ENCODE peak calls at places on chromosomes 5 and 9, in ten cellular contexts. D is fibroblast of pulmonary artery, H is A673, Z is neural crest cell, S is mesothelial cell of epicardium, J is HFFc6, W is MM.1S, Q is testis, C is left ventricle myocardium inferior, X is MCF 10A. U is an unnamed sample.

GRCh38 chr9:17005085-17005484 is 129.8 kb upstream of the CNTLN start:
- DNase-seq in D (peak), H (peak), Z (no peak), S (no peak), J (peak), W (no peak), Q (peak), C (peak), X (no peak), U (peak)

GRCh38 chr9:38423939-38424843 is at the start of gene IGFBPL1:
- DNase-seq in D (no peak), H (peak), Z (peak), S (no peak), J (no peak), W (peak), Q (peak), C (no peak), X (no peak), U (no peak)

GRCh38 chr5:68330564-68330963 is 115.0 kb downstream of the PIK3R1 start:
- DNase-seq in D (no peak), H (no peak), Z (no peak), S (no peak), J (peak), W (no peak), Q (no peak), C (no peak), X (no peak), U (peak)

GRCh38 chr9:98961513-98962180 is 17.9 kb downstream of the COL15A1 start:
- DNase-seq in D (no peak), H (no peak), Z (no peak), S (no peak), J (no peak), W (no peak), Q (no peak), C (no peak), X (no peak), U (no peak)

GRCh38 chr5:154756871-154757646 is 1.9 kb downstream of the LARP1 start:
- DNase-seq in D (peak), H (peak), Z (peak), S (peak), J (no peak), W (peak), Q (peak), C (peak), X (peak), U (peak)

GRCh38 chr9:13431137-13431536 is 151.6 kb upstream of the MPDZ start:
- DNase-seq in D (no peak), H (peak), Z (no peak), S (no peak), J (no peak), W (no peak), Q (no peak), C (no peak), X (no peak), U (no peak)

GRCh38 chr9:124180557-124180956 is 77.2 kb upstream of the NEK6 start:
- DNase-seq in D (peak), H (peak), Z (no peak), S (no peak), J (peak), W (no peak), Q (peak), C (peak), X (peak), U (peak)

GRCh38 chr5:124289122-124289521 is 457.3 kb downstream of the ZNF608 start:
- DNase-seq in D (no peak), H (no peak), Z (no peak), S (no peak), J (no peak), W (no peak), Q (peak), C (peak), X (no peak), U (no peak)

GRCh38 chr5:139689631-139690384 is 41.7 kb downstream of the CXXC5 start:
- DNase-seq in D (peak), H (peak), Z (no peak), S (no peak), J (peak), W (peak), Q (no peak), C (no peak), X (peak), U (peak)

GRCh38 chr5:173963107-173963506 is 25.9 kb upstream of the C5orf47 start:
- DNase-seq in D (peak), H (no peak), Z (no peak), S (no peak), J (peak), W (no peak), Q (no peak), C (no peak), X (peak), U (peak)

GRCh38 chr5:45642370-45642769 is 53.8 kb downstream of the HCN1 start:
- DNase-seq in D (no peak), H (no peak), Z (no peak), S (no peak), J (no peak), W (no peak), Q (no peak), C (no peak), X (no peak), U (no peak)

GRCh38 chr9:18274693-18275092 is 199.3 kb upstream of the ADAMTSL1 start:
- DNase-seq in D (peak), H (peak), Z (no peak), S (no peak), J (no peak), W (no peak), Q (no peak), C (no peak), X (peak), U (no peak)

GRCh38 chr5:10975915-10976314 is 214.9 kb upstream of the DAP start:
- DNase-seq in D (no peak), H (no peak), Z (no peak), S (no peak), J (no peak), W (peak), Q (no peak), C (no peak), X (no peak), U (no peak)

GRCh38 chr9:103361906-103362305 is 366.8 kb downstream of the CYLC2 start:
- DNase-seq in D (no peak), H (no peak), Z (no peak), S (no peak), J (no peak), W (no peak), Q (no peak), C (no peak), X (no peak), U (no peak)

GRCh38 chr9:107309271-107309670 is 26.2 kb downstream of the RAD23B start:
- DNase-seq in D (no peak), H (no peak), Z (no peak), S (no peak), J (no peak), W (no peak), Q (no peak), C (no peak), X (no peak), U (no peak)

GRCh38 chr5:10563132-10563939 is 534 bp upstream of the ANKRD33B start:
- DNase-seq in D (peak), H (no peak), Z (no peak), S (no peak), J (no peak), W (peak), Q (no peak), C (peak), X (peak), U (no peak)

GRCh38 chr5:176810084-176810597 is at the start of gene UNC5A:
- DNase-seq in D (peak), H (peak), Z (peak), S (peak), J (no peak), W (no peak), Q (peak), C (peak), X (peak), U (peak)

GRCh38 chr5:90802695-90803317 is 244.2 kb downstream of the ADGRV1 start:
- DNase-seq in D (peak), H (peak), Z (peak), S (no peak), J (peak), W (peak), Q (peak), C (no peak), X (peak), U (peak)

GRCh38 chr5:172005708-172006377 is 595 bp downstream of the FBXW11 start:
- DNase-seq in D (no peak), H (peak), Z (peak), S (no peak), J (no peak), W (no peak), Q (peak), C (peak), X (peak), U (peak)

GRCh38 chr5:113043491-113043931 is 66.9 kb downstream of the DCP2 start:
- DNase-seq in D (peak), H (no peak), Z (peak), S (no peak), J (peak), W (peak), Q (peak), C (peak), X (no peak), U (no peak)

GRCh38 chr9:93024986-93025630 is 33.4 kb upstream of the SUSD3 start:
- DNase-seq in D (no peak), H (no peak), Z (no peak), S (no peak), J (no peak), W (no peak), Q (no peak), C (no peak), X (no peak), U (no peak)

GRCh38 chr5:93092349-93093105 is 488.5 kb downstream of the NR2F1-AS1 start:
- DNase-seq in D (peak), H (no peak), Z (no peak), S (no peak), J (peak), W (no peak), Q (no peak), C (no peak), X (peak), U (peak)

GRCh38 chr9:23006127-23006526 is 559.5 kb downstream of the DMRTA1 start:
- DNase-seq in D (no peak), H (no peak), Z (no peak), S (no peak), J (no peak), W (no peak), Q (no peak), C (no peak), X (no peak), U (no peak)

GRCh38 chr9:123360161-123361085 is 4.4 kb downstream of the CRB2 start:
- DNase-seq in D (no peak), H (no peak), Z (peak), S (no peak), J (no peak), W (peak), Q (no peak), C (no peak), X (no peak), U (peak)

GRCh38 chr5:142466195-142466951 is 141.6 kb upstream of the SPRY4 start:
- DNase-seq in D (peak), H (peak), Z (no peak), S (no peak), J (peak), W (no peak), Q (no peak), C (no peak), X (peak), U (peak)

GRCh38 chr5:137190441-137190840 is 308.7 kb downstream of the SPOCK1 start:
- DNase-seq in D (peak), H (no peak), Z (no peak), S (no peak), J (peak), W (no peak), Q (no peak), C (no peak), X (no peak), U (peak)

GRCh38 chr9:20226345-20226744 is 396.0 kb downstream of the MLLT3 start:
- DNase-seq in D (no peak), H (no peak), Z (no peak), S (no peak), J (no peak), W (no peak), Q (no peak), C (no peak), X (no peak), U (no peak)

GRCh38 chr5:73095564-73096238 is 24.7 kb upstream of the TMEM171 start:
- DNase-seq in D (no peak), H (no peak), Z (no peak), S (no peak), J (no peak), W (no peak), Q (no peak), C (no peak), X (no peak), U (no peak)

GRCh38 chr5:1544294-1545010 is 20.7 kb upstream of the LPCAT1 start:
- DNase-seq in D (no peak), H (no peak), Z (no peak), S (no peak), J (no peak), W (no peak), Q (peak), C (no peak), X (no peak), U (no peak)

GRCh38 chr9:121631115-121631514 is 20.3 kb upstream of the DAB2IP start:
- DNase-seq in D (no peak), H (no peak), Z (no peak), S (no peak), J (no peak), W (no peak), Q (no peak), C (no peak), X (no peak), U (no peak)

GRCh38 chr9:71647094-71647591 is 121.2 kb downstream of the CEMIP2 start:
- DNase-seq in D (peak), H (peak), Z (no peak), S (no peak), J (peak), W (no peak), Q (peak), C (peak), X (peak), U (peak)

GRCh38 chr5:148970228-148970627 is 92.6 kb downstream of the SH3TC2 start:
- DNase-seq in D (no peak), H (no peak), Z (no peak), S (no peak), J (no peak), W (no peak), Q (no peak), C (no peak), X (peak), U (no peak)

GRCh38 chr5:127442085-127442484 is 75.4 kb upstream of the PRRC1 start:
- DNase-seq in D (peak), H (peak), Z (no peak), S (no peak), J (peak), W (peak), Q (no peak), C (no peak), X (peak), U (peak)

GRCh38 chr5:164013077-164013670 is 507.8 kb downstream of the MAT2B start:
- DNase-seq in D (peak), H (peak), Z (peak), S (peak), J (peak), W (peak), Q (peak), C (no peak), X (peak), U (peak)

GRCh38 chr5:8445139-8445538 is 576.2 kb downstream of the MTRR start:
- DNase-seq in D (no peak), H (no peak), Z (no peak), S (no peak), J (no peak), W (no peak), Q (no peak), C (no peak), X (no peak), U (no peak)

GRCh38 chr5:1204693-1205242 is 3.4 kb downstream of the SLC6A19 start:
- DNase-seq in D (peak), H (peak), Z (no peak), S (no peak), J (peak), W (no peak), Q (peak), C (peak), X (no peak), U (peak)

DNA sequence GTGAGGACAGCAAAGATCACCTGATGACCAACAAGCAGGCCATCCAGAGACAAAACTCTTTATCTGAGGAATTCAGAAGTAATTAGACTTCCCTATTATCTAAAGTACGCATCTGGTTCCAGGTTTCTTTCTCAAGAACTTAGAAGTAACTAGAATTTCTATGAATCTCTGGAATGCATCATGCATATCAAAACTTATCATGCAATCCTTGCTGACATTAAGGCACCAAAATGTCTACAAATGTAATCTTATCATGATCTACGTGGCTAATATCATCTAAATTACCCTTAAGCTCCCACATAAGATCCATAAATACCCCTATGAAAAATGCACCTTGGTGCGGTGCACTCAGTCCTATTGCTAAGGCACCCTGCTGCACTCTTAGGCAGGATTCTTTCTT is 488.1 kb upstream of the TLE4 start:
- DNase-seq in D (no peak), H (no peak), Z (no peak), S (no peak), J (no peak), W (no peak), Q (no peak), C (no peak), X (no peak), U (no peak)
- TF ChIP-seq CTCF in D (no peak), H (no peak), Z (no peak), S (no peak), J (no peak), W (no peak), Q (no peak), C (no peak), X (no peak), U (no peak)

GRCh38 chr9:127724012-127724411 is 8.1 kb downstream of the TTC16 start:
- DNase-seq in D (no peak), H (no peak), Z (no peak), S (no peak), J (no peak), W (no peak), Q (no peak), C (no peak), X (no peak), U (no peak)

GRCh38 chr9:127723013-127723412 is 7.1 kb downstream of the TTC16 start:
- DNase-seq in D (no peak), H (no peak), Z (no peak), S (no peak), J (no peak), W (no peak), Q (no peak), C (no peak), X (no peak), U (no peak)

GRCh38 chr9:127722055-127722454 is 6.2 kb downstream of the TTC16 start:
- DNase-seq in D (no peak), H (no peak), Z (no peak), S (no peak), J (no peak), W (no peak), Q (no peak), C (no peak), X (no peak), U (no peak)

GRCh38 chr9:127721391-127721821 is 5.5 kb downstream of the TTC16 start:
- DNase-seq in D (no peak), H (no peak), Z (no peak), S (no peak), J (no peak), W (no peak), Q (no peak), C (no peak), X (peak), U (no peak)

GRCh38 chr9:127723450-127723849 is 7.6 kb downstream of the TTC16 start:
- DNase-seq in D (peak), H (no peak), Z (no peak), S (no peak), J (peak), W (no peak), Q (no peak), C (no peak), X (peak), U (no peak)
- TF ChIP-seq CTCF in D (peak), H (no peak), Z (no peak), S (no peak), J (peak), W (no peak), Q (no peak), C (no peak), X (no peak), U (no peak)

GRCh38 chr5:36078430-36078829 is 11.7 kb upstream of the UGT3A2 start:
- DNase-seq in D (no peak), H (no peak), Z (no peak), S (no peak), J (no peak), W (no peak), Q (no peak), C (no peak), X (no peak), U (no peak)

GRCh38 chr5:36070687-36071571 is 4.2 kb upstream of the UGT3A2 start:
- DNase-seq in D (no peak), H (no peak), Z (no peak), S (no peak), J (no peak), W (peak), Q (no peak), C (no peak), X (no peak), U (no peak)

GRCh38 chr5:36068751-36069281 is 2.1 kb upstream of the UGT3A2 start:
- DNase-seq in D (no peak), H (peak), Z (no peak), S (no peak), J (no peak), W (no peak), Q (no peak), C (no peak), X (no peak), U (no peak)

GRCh38 chr5:36079200-36079761 is 12.6 kb upstream of the UGT3A2 start:
- DNase-seq in D (peak), H (peak), Z (peak), S (no peak), J (peak), W (peak), Q (peak), C (no peak), X (peak), U (peak)

DNA sequence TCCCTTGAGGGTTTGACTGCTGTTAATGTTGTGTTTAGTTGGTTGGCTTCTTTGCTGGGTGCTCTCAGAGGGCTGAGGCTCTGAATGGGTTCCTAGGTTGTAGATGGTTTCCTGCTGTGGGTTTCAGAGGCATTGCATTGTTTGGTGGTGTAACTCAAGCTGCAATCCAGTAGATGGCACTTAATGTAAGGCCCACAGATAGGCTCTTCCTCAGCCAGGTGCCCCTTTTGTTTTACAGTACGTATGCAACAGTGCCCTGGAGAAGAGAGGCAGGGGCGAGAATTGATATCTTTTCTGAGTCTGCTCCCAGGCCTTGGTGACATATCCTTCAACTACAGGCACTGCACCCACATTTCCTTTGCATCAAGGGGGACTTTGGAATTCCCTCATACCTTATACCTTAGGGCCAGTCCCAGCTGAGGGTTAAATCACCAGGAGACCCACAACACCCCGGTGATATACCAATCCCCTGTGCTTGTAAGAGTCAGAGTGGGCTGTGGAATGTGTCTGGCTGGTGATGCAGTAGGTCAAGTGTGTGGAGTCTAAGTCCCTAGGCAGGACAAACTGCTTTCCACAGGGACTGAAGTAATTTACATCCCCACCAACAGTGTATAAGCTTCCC is 7.0 kb upstream of the UGT3A2 start:
- DNase-seq in D (peak), H (peak), Z (no peak), S (no peak), J (no peak), W (peak), Q (no peak), C (no peak), X (no peak), U (no peak)
- TF ChIP-seq CTCF in D (peak), H (peak), Z (no peak), S (no peak), J (peak), W (peak), Q (no peak), C (no peak), X (no peak), U (peak)

DNA sequence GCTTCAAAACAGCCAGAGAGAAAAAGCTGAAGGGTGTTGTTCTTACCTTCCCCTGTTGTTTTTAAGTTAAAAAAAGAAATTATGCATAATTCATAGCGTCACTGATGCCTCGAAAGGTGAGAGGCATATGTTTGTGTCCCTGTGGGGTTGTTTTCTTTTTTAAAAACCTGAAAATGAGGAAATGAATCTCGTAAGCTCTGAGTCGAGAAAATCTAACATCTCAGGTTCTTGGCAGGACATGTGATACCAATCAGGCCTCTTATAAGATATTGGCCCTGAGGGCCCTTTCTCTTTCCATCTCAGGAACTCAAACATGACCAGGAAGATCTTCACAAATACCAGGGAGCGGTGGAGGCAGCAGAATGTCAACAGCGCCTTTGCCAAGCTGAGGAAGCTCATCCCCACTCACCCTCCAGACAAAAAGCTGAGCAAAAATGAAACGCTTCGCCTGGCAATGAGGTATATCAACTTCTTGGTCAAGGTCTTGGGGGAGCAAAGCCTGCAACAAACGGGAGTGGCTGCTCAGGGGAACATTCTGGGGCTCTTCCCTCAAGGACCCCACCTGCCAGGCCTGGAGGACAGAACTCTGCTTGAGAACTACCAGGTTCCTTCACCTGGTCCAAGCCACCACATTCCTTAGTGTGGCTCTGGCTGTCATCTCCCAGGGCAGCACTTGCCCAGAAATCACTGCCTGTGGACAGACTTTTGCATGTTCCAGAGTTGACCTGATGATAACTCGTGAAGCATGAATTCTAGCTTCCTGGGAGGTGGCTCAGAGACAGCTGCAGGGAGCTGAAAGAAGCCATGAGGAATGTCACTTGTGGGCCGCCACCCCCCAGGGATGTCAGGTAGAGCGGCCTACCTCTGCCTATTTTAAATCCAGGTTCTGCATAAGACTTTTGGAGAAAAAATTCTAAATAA is at the start of gene TAL2:
- DNase-seq in D (no peak), H (no peak), Z (no peak), S (no peak), J (no peak), W (no peak), Q (no peak), C (no peak), X (no peak), U (no peak)
- TF ChIP-seq CTCF in D (no peak), H (no peak), Z (no peak), S (no peak), J (no peak), W (no peak), Q (no peak), C (no peak), X (no peak), U (no peak)